ENCODE peak calls at places on chromosomes 11 and 22, in nine cellular contexts. One of them, this sample, is unnamed.
A peak's percentile ranks its signal among the peaks of the same experiment; 100 is the strongest.

GRCh38 chr22:40418366-40419201 is 48.2 kb downstream of the SGSM3 start:
- DNase-seq in KG1: no peak
- DNase-seq in small intestine: no peak
- DNase-seq in HTR-8/SVneo: no peak
- DNase-seq in RPMI8226: no peak
- DNase-seq in lower lobe of right lung: no peak
- DNase-seq in activated T-cell treated with anti-CD3 and anti-CD28 coated beads for 1 hour: no peak
- DNase-seq in activated naive CD4-positive, alpha-beta T cell: no peak
- DNase-seq in adipocyte: no peak
- DNase-seq in this sample: no peak

GRCh38 chr11:78295991-78296930 is 107.5 kb downstream of the USP35 start:
- DNase-seq in lower lobe of right lung: no peak
- DNase-seq in activated T-cell treated with anti-CD3 and anti-CD28 coated beads for 1 hour: no peak
- DNase-seq in activated naive CD4-positive, alpha-beta T cell: no peak
- DNase-seq in RPMI8226: no peak
- DNase-seq in small intestine: no peak
- DNase-seq in KG1: no peak
- DNase-seq in adipocyte: no peak
- DNase-seq in HTR-8/SVneo: no peak
- DNase-seq in this sample: no peak

GRCh38 chr11:36081274-36081945 is 137.5 kb downstream of the LDLRAD3 start:
- DNase-seq in RPMI8226: no peak
- DNase-seq in HTR-8/SVneo: no peak
- DNase-seq in activated T-cell treated with anti-CD3 and anti-CD28 coated beads for 1 hour: no peak
- DNase-seq in activated naive CD4-positive, alpha-beta T cell: no peak
- DNase-seq in KG1: no peak
- DNase-seq in lower lobe of right lung: no peak
- DNase-seq in adipocyte: no peak
- DNase-seq in small intestine: no peak
- DNase-seq in this sample: no peak

GRCh38 chr11:70883973-70884688 is 368.2 kb downstream of the SHANK2 start:
- DNase-seq in small intestine: no peak
- DNase-seq in KG1: no peak
- DNase-seq in lower lobe of right lung: no peak
- DNase-seq in HTR-8/SVneo: no peak
- DNase-seq in activated T-cell treated with anti-CD3 and anti-CD28 coated beads for 1 hour: no peak
- DNase-seq in adipocyte: peak; percentile 34
- DNase-seq in RPMI8226: no peak
- DNase-seq in activated naive CD4-positive, alpha-beta T cell: no peak
- DNase-seq in this sample: no peak

GRCh38 chr22:37887610-37888378 is 18.3 kb upstream of the MICALL1 start:
- DNase-seq in HTR-8/SVneo: no peak
- DNase-seq in RPMI8226: no peak
- DNase-seq in KG1: no peak
- DNase-seq in activated naive CD4-positive, alpha-beta T cell: no peak
- DNase-seq in lower lobe of right lung: no peak
- DNase-seq in small intestine: no peak
- DNase-seq in adipocyte: peak; percentile 68
- DNase-seq in activated T-cell treated with anti-CD3 and anti-CD28 coated beads for 1 hour: no peak
- DNase-seq in this sample: no peak

GRCh38 chr22:37870273-37870672 is 21.1 kb downstream of the EIF3L start:
- DNase-seq in small intestine: no peak
- DNase-seq in activated naive CD4-positive, alpha-beta T cell: no peak
- DNase-seq in RPMI8226: no peak
- DNase-seq in HTR-8/SVneo: no peak
- DNase-seq in KG1: no peak
- DNase-seq in adipocyte: no peak
- DNase-seq in lower lobe of right lung: no peak
- DNase-seq in activated T-cell treated with anti-CD3 and anti-CD28 coated beads for 1 hour: no peak
- DNase-seq in this sample: no peak

GRCh38 chr11:91527380-91528030 is 697.1 kb upstream of the FAT3 start:
- DNase-seq in lower lobe of right lung: no peak
- DNase-seq in RPMI8226: no peak
- DNase-seq in KG1: no peak
- DNase-seq in activated T-cell treated with anti-CD3 and anti-CD28 coated beads for 1 hour: no peak
- DNase-seq in adipocyte: no peak
- DNase-seq in activated naive CD4-positive, alpha-beta T cell: no peak
- DNase-seq in HTR-8/SVneo: no peak
- DNase-seq in small intestine: no peak
- DNase-seq in this sample: no peak

GRCh38 chr11:64673279-64673678 is 49.7 kb downstream of the NRXN2 start:
- DNase-seq in small intestine: no peak
- DNase-seq in lower lobe of right lung: no peak
- DNase-seq in HTR-8/SVneo: no peak
- DNase-seq in activated T-cell treated with anti-CD3 and anti-CD28 coated beads for 1 hour: no peak
- DNase-seq in adipocyte: no peak
- DNase-seq in RPMI8226: no peak
- DNase-seq in activated naive CD4-positive, alpha-beta T cell: no peak
- DNase-seq in KG1: no peak
- DNase-seq in this sample: no peak

GRCh38 chr11:100830295-100830694 is 143.2 kb downstream of the ARHGAP42 start:
- DNase-seq in activated naive CD4-positive, alpha-beta T cell: no peak
- DNase-seq in KG1: no peak
- DNase-seq in small intestine: no peak
- DNase-seq in RPMI8226: no peak
- DNase-seq in activated T-cell treated with anti-CD3 and anti-CD28 coated beads for 1 hour: no peak
- DNase-seq in adipocyte: no peak
- DNase-seq in lower lobe of right lung: no peak
- DNase-seq in HTR-8/SVneo: no peak
- DNase-seq in this sample: no peak

GRCh38 chr11:62508336-62509058 is 38.1 kb downstream of the AHNAK start:
- DNase-seq in lower lobe of right lung: peak; percentile 85
- DNase-seq in activated naive CD4-positive, alpha-beta T cell: no peak
- DNase-seq in HTR-8/SVneo: no peak
- DNase-seq in activated T-cell treated with anti-CD3 and anti-CD28 coated beads for 1 hour: no peak
- DNase-seq in adipocyte: peak; percentile 89
- DNase-seq in RPMI8226: peak; percentile 93
- DNase-seq in small intestine: peak; percentile 88
- DNase-seq in KG1: no peak
- DNase-seq in this sample: peak; percentile 77

GRCh38 chr11:96307748-96308133 is 35.3 kb downstream of the MAML2 start:
- DNase-seq in lower lobe of right lung: no peak
- DNase-seq in RPMI8226: no peak
- DNase-seq in activated T-cell treated with anti-CD3 and anti-CD28 coated beads for 1 hour: no peak
- DNase-seq in small intestine: peak; percentile 73
- DNase-seq in activated naive CD4-positive, alpha-beta T cell: no peak
- DNase-seq in HTR-8/SVneo: peak; percentile 68
- DNase-seq in KG1: no peak
- DNase-seq in adipocyte: peak; percentile 83
- DNase-seq in this sample: no peak

GRCh38 chr11:93143186-93143585 is 54.6 kb downstream of the SLC36A4 start:
- DNase-seq in HTR-8/SVneo: no peak
- DNase-seq in KG1: no peak
- DNase-seq in activated naive CD4-positive, alpha-beta T cell: no peak
- DNase-seq in lower lobe of right lung: no peak
- DNase-seq in activated T-cell treated with anti-CD3 and anti-CD28 coated beads for 1 hour: no peak
- DNase-seq in adipocyte: peak; percentile 45
- DNase-seq in RPMI8226: no peak
- DNase-seq in small intestine: no peak
- DNase-seq in this sample: no peak

GRCh38 chr22:48489551-48490512 is 1337.8 kb downstream of the BRD1 start:
- DNase-seq in small intestine: no peak
- DNase-seq in lower lobe of right lung: no peak
- DNase-seq in RPMI8226: peak; percentile 41
- DNase-seq in activated T-cell treated with anti-CD3 and anti-CD28 coated beads for 1 hour: no peak
- DNase-seq in HTR-8/SVneo: no peak
- DNase-seq in activated naive CD4-positive, alpha-beta T cell: no peak
- DNase-seq in KG1: peak; percentile 1
- DNase-seq in adipocyte: peak; percentile 30
- DNase-seq in this sample: no peak

GRCh38 chr11:84899740-84900139 is 727.4 kb downstream of the DLG2 start:
- DNase-seq in small intestine: no peak
- DNase-seq in KG1: no peak
- DNase-seq in lower lobe of right lung: no peak
- DNase-seq in activated naive CD4-positive, alpha-beta T cell: no peak
- DNase-seq in RPMI8226: no peak
- DNase-seq in activated T-cell treated with anti-CD3 and anti-CD28 coated beads for 1 hour: no peak
- DNase-seq in adipocyte: no peak
- DNase-seq in HTR-8/SVneo: no peak
- DNase-seq in this sample: no peak

GRCh38 chr11:119727523-119728081 is 1.4 kb downstream of the NECTIN1 start:
- DNase-seq in activated T-cell treated with anti-CD3 and anti-CD28 coated beads for 1 hour: no peak
- DNase-seq in RPMI8226: peak; percentile 46
- DNase-seq in HTR-8/SVneo: no peak
- DNase-seq in adipocyte: peak; percentile 39
- DNase-seq in small intestine: peak; percentile 61
- DNase-seq in lower lobe of right lung: peak; percentile 61
- DNase-seq in activated naive CD4-positive, alpha-beta T cell: peak; percentile 21
- DNase-seq in KG1: no peak
- DNase-seq in this sample: no peak

GRCh38 chr11:2207773-2208621 is 36.4 kb upstream of the TH start:
- DNase-seq in RPMI8226: no peak
- DNase-seq in adipocyte: no peak
- DNase-seq in lower lobe of right lung: no peak
- DNase-seq in activated naive CD4-positive, alpha-beta T cell: no peak
- DNase-seq in activated T-cell treated with anti-CD3 and anti-CD28 coated beads for 1 hour: no peak
- DNase-seq in KG1: no peak
- DNase-seq in small intestine: no peak
- DNase-seq in HTR-8/SVneo: no peak
- DNase-seq in this sample: peak; percentile 29

GRCh38 chr11:64313491-64314145 is 3.7 kb downstream of the TRMT112 start:
- DNase-seq in activated naive CD4-positive, alpha-beta T cell: no peak
- DNase-seq in small intestine: no peak
- DNase-seq in KG1: no peak
- DNase-seq in adipocyte: no peak
- DNase-seq in activated T-cell treated with anti-CD3 and anti-CD28 coated beads for 1 hour: no peak
- DNase-seq in HTR-8/SVneo: no peak
- DNase-seq in RPMI8226: no peak
- DNase-seq in lower lobe of right lung: no peak
- DNase-seq in this sample: no peak

GRCh38 chr11:68927280-68928107 is 23.8 kb downstream of the IGHMBP2 start:
- DNase-seq in HTR-8/SVneo: no peak
- DNase-seq in KG1: no peak
- DNase-seq in activated naive CD4-positive, alpha-beta T cell: no peak
- DNase-seq in RPMI8226: peak; percentile 89
- DNase-seq in activated T-cell treated with anti-CD3 and anti-CD28 coated beads for 1 hour: no peak
- DNase-seq in small intestine: no peak
- DNase-seq in lower lobe of right lung: no peak
- DNase-seq in adipocyte: peak; percentile 23
- DNase-seq in this sample: peak; percentile 73

GRCh38 chr11:19646308-19646707 is 66.3 kb upstream of the NAV2 start:
- DNase-seq in KG1: no peak
- DNase-seq in lower lobe of right lung: no peak
- DNase-seq in RPMI8226: no peak
- DNase-seq in activated T-cell treated with anti-CD3 and anti-CD28 coated beads for 1 hour: no peak
- DNase-seq in HTR-8/SVneo: no peak
- DNase-seq in activated naive CD4-positive, alpha-beta T cell: no peak
- DNase-seq in small intestine: no peak
- DNase-seq in adipocyte: no peak
- DNase-seq in this sample: no peak

GRCh38 chr11:61007383-61007970 is 36.0 kb downstream of the CD6 start:
- DNase-seq in HTR-8/SVneo: no peak
- DNase-seq in small intestine: peak; percentile 42
- DNase-seq in activated naive CD4-positive, alpha-beta T cell: no peak
- DNase-seq in lower lobe of right lung: no peak
- DNase-seq in KG1: no peak
- DNase-seq in RPMI8226: peak; percentile 59
- DNase-seq in adipocyte: peak; percentile 10
- DNase-seq in activated T-cell treated with anti-CD3 and anti-CD28 coated beads for 1 hour: no peak
- DNase-seq in this sample: no peak

GRCh38 chr11:2160736-2161259 is at the start of gene INS:
- DNase-seq in RPMI8226: no peak
- DNase-seq in lower lobe of right lung: no peak
- DNase-seq in activated T-cell treated with anti-CD3 and anti-CD28 coated beads for 1 hour: no peak
- DNase-seq in activated naive CD4-positive, alpha-beta T cell: no peak
- DNase-seq in adipocyte: no peak
- DNase-seq in small intestine: no peak
- DNase-seq in KG1: no peak
- DNase-seq in HTR-8/SVneo: no peak
- DNase-seq in this sample: no peak

GRCh38 chr11:104254347-104254746 is 90.4 kb upstream of the PDGFD start:
- DNase-seq in activated naive CD4-positive, alpha-beta T cell: no peak
- DNase-seq in RPMI8226: peak; percentile 52
- DNase-seq in lower lobe of right lung: no peak
- DNase-seq in small intestine: peak; percentile 2
- DNase-seq in HTR-8/SVneo: peak; percentile 24
- DNase-seq in adipocyte: peak; percentile 45
- DNase-seq in KG1: peak; percentile 31
- DNase-seq in activated T-cell treated with anti-CD3 and anti-CD28 coated beads for 1 hour: no peak
- DNase-seq in this sample: no peak

GRCh38 chr22:35477911-35478582 is 62.6 kb upstream of the RASD2 start:
- DNase-seq in activated T-cell treated with anti-CD3 and anti-CD28 coated beads for 1 hour: no peak
- DNase-seq in RPMI8226: peak; percentile 54
- DNase-seq in KG1: peak; percentile 65
- DNase-seq in adipocyte: no peak
- DNase-seq in lower lobe of right lung: no peak
- DNase-seq in HTR-8/SVneo: peak; percentile 82
- DNase-seq in small intestine: peak; percentile 68
- DNase-seq in activated naive CD4-positive, alpha-beta T cell: no peak
- DNase-seq in this sample: peak; percentile 62

GRCh38 chr11:125517116-125517804 is 21.2 kb upstream of the FEZ1 start:
- DNase-seq in HTR-8/SVneo: no peak
- DNase-seq in RPMI8226: no peak
- DNase-seq in adipocyte: peak; percentile 62
- DNase-seq in activated T-cell treated with anti-CD3 and anti-CD28 coated beads for 1 hour: no peak
- DNase-seq in small intestine: no peak
- DNase-seq in activated naive CD4-positive, alpha-beta T cell: no peak
- DNase-seq in KG1: no peak
- DNase-seq in lower lobe of right lung: no peak
- DNase-seq in this sample: no peak

GRCh38 chr11:117094776-117095175 is 3.5 kb downstream of the SIK3 start:
- DNase-seq in lower lobe of right lung: no peak
- DNase-seq in KG1: no peak
- DNase-seq in activated naive CD4-positive, alpha-beta T cell: no peak
- DNase-seq in HTR-8/SVneo: no peak
- DNase-seq in activated T-cell treated with anti-CD3 and anti-CD28 coated beads for 1 hour: no peak
- DNase-seq in adipocyte: peak; percentile 36
- DNase-seq in small intestine: no peak
- DNase-seq in RPMI8226: no peak
- DNase-seq in this sample: no peak

This sample was measured in CD14-positive monocyte.